ENCODE peak calls at places on chromosomes 13 and 19, in five cellular contexts. S is Caco-2, A is MCF 10A, F is Panc1, R is type B pancreatic cell. P is an unnamed sample.
A peak's percentile ranks its signal among the peaks of the same experiment; 100 is the strongest.

GRCh38 chr13:98556968-98557591 is 19.8 kb downstream of the STK24 start:
- DNase-seq in S (peak; percentile 39), A (no peak), R (no peak), F (no peak), P (no peak)

GRCh38 chr19:32233091-32233490 is 112.3 kb upstream of the ZNF507 start:
- DNase-seq in A (no peak), R (no peak), S (no peak), F (no peak), P (no peak)

GRCh38 chr19:45905016-45905415 is 2.6 kb upstream of the MYPOP start:
- DNase-seq in R (no peak), F (no peak), S (no peak), A (no peak), P (no peak)

GRCh38 chr13:53242015-53242414 is 213.4 kb downstream of the OLFM4 start:
- DNase-seq in F (no peak), S (no peak), R (no peak), A (no peak), P (no peak)

GRCh38 chr13:104625196-104625595 is 1559.0 kb upstream of the SLC10A2 start:
- DNase-seq in S (no peak), A (no peak), F (no peak), R (no peak), P (no peak)

GRCh38 chr13:101942038-101942437 is 459.8 kb downstream of the FGF14 start:
- DNase-seq in F (peak; percentile 13), S (peak; percentile 39), R (no peak), A (peak; percentile 65), P (peak; percentile 46)

GRCh38 chr19:44924243-44924725 is 9.9 kb downstream of the APOC1 start:
- DNase-seq in A (no peak), R (no peak), S (peak; percentile 59), F (no peak), P (no peak)

GRCh38 chr13:98223741-98224140 is 46.7 kb upstream of the RNF113B start:
- DNase-seq in R (no peak), F (no peak), A (no peak), S (no peak), P (no peak)

GRCh38 chr13:36329355-36329754 is 16.8 kb downstream of the SPART start:
- DNase-seq in S (no peak), R (no peak), F (no peak), A (peak; percentile 23), P (no peak)

GRCh38 chr19:38617283-38617763 is 430 bp downstream of the MAP4K1 start:
- DNase-seq in R (no peak), A (no peak), S (no peak), F (no peak), P (no peak)

GRCh38 chr19:18939922-18940775 is 868 bp downstream of the HOMER3 start:
- DNase-seq in S (peak; percentile 29), R (no peak), A (peak; percentile 64), F (no peak), P (peak; percentile 77)

GRCh38 chr19:42217522-42218442 is at the start of gene DEDD2:
- DNase-seq in S (peak; percentile 100), F (peak; percentile 84), A (peak; percentile 98), R (peak; percentile 99), P (peak; percentile 99)

GRCh38 chr13:68982961-68983619 is 1124.5 kb upstream of the ATXN8OS start:
- DNase-seq in A (no peak), R (no peak), S (no peak), F (no peak), P (no peak)

GRCh38 chr13:51346397-51346796 is 6.9 kb downstream of the SERPINE3 start:
- DNase-seq in F (no peak), A (no peak), R (no peak), S (no peak), P (no peak)

GRCh38 chr13:51348069-51348967 is 8.8 kb downstream of the SERPINE3 start:
- DNase-seq in F (no peak), S (no peak), A (no peak), R (no peak), P (no peak)

GRCh38 chr13:51347099-51347498 is 7.6 kb downstream of the SERPINE3 start:
- DNase-seq in F (no peak), R (no peak), S (no peak), A (no peak), P (no peak)

DNA sequence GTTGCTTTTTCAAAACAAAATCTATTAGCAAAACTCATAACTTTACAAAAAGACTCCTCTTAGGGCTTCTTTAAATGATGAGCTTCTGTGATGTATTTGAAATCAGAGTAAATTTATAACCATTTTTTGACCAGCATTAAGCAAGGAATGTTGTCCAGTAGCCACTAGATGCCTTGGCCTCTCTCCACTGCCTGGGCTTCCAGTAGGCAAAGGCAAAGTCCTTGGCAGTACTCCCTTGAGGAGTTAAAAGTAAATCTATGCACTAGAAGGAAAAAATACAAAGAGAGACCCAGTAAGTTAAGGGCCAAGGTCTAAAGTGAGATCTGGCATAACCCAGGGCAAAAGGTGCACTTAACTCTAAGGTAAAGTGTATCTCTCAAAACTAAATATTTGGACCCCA is 9.5 kb downstream of the SERPINE3 start:
- DNase-seq in S (no peak), F (no peak), A (no peak), R (no peak), P (no peak)
- TF ChIP-seq CTCF in S (no peak), F (no peak), A (no peak), R (no peak), P (no peak)

DNA sequence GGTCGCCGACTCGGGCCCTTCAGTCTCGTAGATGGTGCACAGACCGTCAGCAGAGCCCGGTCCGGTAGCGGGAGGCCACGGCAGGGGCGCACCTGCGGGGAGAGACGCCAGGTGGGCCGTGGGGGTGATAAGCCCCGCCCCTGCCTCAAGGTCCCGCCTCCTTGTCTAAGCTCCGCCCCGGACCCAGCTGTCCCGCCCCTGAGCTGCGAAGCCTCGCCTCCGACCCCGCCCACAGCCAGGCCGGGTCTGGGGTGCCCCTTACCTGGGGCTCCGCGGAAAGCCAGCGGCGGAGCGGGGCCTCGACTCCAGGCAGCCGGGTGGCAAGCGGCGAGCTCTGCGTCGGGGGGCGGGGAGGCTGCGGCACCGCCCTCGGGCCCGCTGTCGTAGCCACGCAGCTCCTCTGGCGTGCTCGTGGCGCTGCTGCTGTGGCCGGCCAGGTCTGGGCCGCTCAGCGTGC is 4.7 kb downstream of the PRR36 start:
- DNase-seq in R (no peak), F (no peak), A (peak; percentile 79), S (peak; percentile 91), P (peak; percentile 79)
- TF ChIP-seq CTCF in R (peak; percentile 52), F (peak; percentile 73), A (no peak), S (no peak), P (no peak)

DNA sequence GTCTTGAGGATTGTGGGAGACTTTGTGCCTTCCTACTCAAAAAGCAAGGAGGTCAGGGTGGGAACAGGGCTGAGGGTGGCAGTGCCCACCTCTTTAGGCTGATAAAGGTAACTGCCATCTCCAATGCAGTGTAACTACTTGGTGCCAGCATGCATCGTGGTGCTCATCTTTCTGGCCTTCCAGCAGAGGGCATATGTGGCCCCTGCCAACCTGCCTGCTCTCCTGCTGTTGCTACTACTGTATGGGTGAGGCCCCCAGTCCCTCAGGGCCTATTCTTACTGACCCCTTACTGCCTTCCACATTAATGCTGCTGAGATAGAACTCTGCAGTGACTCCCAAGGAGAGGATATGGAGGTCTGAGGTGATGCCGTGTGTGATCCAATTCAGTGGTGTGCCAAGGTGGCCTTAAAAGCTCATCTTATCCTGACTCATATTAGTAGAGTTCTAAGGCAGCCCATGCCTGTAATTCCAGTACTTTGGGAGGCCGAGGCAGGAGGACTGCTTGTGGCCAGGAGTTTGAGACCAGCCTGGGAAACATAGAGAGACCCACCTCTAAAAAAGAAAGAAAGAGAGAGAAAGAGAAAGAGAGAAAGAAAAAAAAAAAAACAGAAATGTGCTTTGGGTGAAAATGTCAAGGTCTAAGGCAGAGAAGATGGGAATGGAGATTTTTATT is 9.6 kb upstream of the ARHGAP45 start:
- DNase-seq in S (no peak), F (no peak), A (peak; percentile 65), R (no peak), P (no peak)
- TF ChIP-seq CTCF in S (no peak), F (peak; percentile 20), A (peak; percentile 53), R (no peak), P (no peak)

DNA sequence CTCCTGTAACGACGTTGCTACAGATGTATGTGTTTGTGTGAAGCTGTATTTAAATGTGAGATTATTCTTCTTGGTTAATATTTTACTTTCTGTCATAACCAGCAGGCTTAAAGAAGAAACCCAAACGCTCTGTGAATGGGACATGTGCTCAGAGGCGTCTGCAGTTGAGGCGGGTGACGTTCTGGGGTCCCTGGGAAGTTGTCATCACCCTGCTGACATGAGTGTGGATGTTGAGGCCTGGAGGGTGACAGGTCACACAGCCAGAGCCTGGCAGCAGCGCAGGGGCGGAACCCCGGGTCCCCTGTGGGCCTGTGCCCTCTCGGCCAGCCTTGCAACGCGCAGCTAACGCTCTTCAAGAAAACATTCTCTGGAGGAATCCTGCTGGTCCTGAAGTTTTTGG is 16.6 kb downstream of the RASA3 start:
- DNase-seq in R (no peak), F (no peak), S (no peak), A (no peak), P (no peak)
- TF ChIP-seq CTCF in R (no peak), F (no peak), S (no peak), A (no peak), P (no peak)

GRCh38 chr13:26112843-26113242 is 61.0 kb upstream of the SHISA2 start:
- DNase-seq in R (no peak), F (no peak), S (peak; percentile 16), A (peak; percentile 2), P (no peak)
- TF ChIP-seq CTCF in R (peak; percentile 61), F (peak; percentile 36), S (peak; percentile 37), A (peak; percentile 38), P (peak; percentile 46)